ENCODE peak calls at places on chromosomes 13 and 19, in seven cellular contexts. I is activated B cell treated with CpG ODN at 0.5 μM for 24 hours, N is endothelial cell, L is IMR-90, S is fibroblast of lung, Y is tibial artery, W is tibial nerve. D is an unnamed sample.

GRCh38 chr13:54637377-54637776 is 1608.8 kb downstream of the OLFM4 start:
- DNase-seq in I (no peak), N (no peak), L (no peak), S (peak; percentile 1), Y (no peak), W (no peak), D (no peak)

GRCh38 chr13:28492527-28493367 is 2.2 kb downstream of the FLT1 start:
- DNase-seq in I (no peak), N (no peak), L (no peak), S (no peak), Y (no peak), W (no peak), D (no peak)

GRCh38 chr13:110129539-110130186 is 177.3 kb downstream of the COL4A1 start:
- DNase-seq in I (no peak), N (peak; percentile 1), L (no peak), S (no peak), Y (no peak), W (no peak), D (no peak)

GRCh38 chr13:47665041-47665440 is 336.0 kb downstream of the SUCLA2 start:
- DNase-seq in I (no peak), N (no peak), L (no peak), S (no peak), Y (no peak), W (no peak), D (no peak)

GRCh38 chr13:79481685-79482052 is 714 bp downstream of the NDFIP2 start:
- DNase-seq in I (peak; percentile 15), N (no peak), L (no peak), S (peak; percentile 24), Y (no peak), W (no peak), D (peak; percentile 19)

GRCh38 chr13:52703482-52703881 is 36.1 kb downstream of the CNMD start:
- DNase-seq in I (no peak), N (no peak), L (no peak), S (no peak), Y (no peak), W (no peak), D (no peak)

GRCh38 chr19:31534231-31534630 is 185.0 kb upstream of the TSHZ3 start:
- DNase-seq in I (no peak), N (no peak), L (no peak), S (no peak), Y (no peak), W (no peak), D (no peak)

GRCh38 chr13:38386421-38386820 is 36.8 kb downstream of the UFM1 start:
- DNase-seq in I (no peak), N (no peak), L (peak; percentile 3), S (peak; percentile 27), Y (no peak), W (no peak), D (no peak)

GRCh38 chr13:79679334-79679733 is 198.4 kb downstream of the NDFIP2 start:
- DNase-seq in I (no peak), N (peak; percentile 70), L (peak; percentile 70), S (peak; percentile 58), Y (peak; percentile 73), W (peak; percentile 86), D (peak; percentile 12)

GRCh38 chr19:38726761-38727301 is 17.4 kb downstream of the CAPN12 start:
- DNase-seq in I (no peak), N (no peak), L (no peak), S (no peak), Y (no peak), W (no peak), D (no peak)

GRCh38 chr19:18984251-18984650 is 43.2 kb upstream of the HOMER3 start:
- DNase-seq in I (no peak), N (no peak), L (no peak), S (no peak), Y (no peak), W (no peak), D (no peak)

GRCh38 chr13:110690516-110690915 is 15.4 kb downstream of the CARS2 start:
- DNase-seq in I (no peak), N (no peak), L (no peak), S (no peak), Y (no peak), W (no peak), D (no peak)

GRCh38 chr13:36850790-36851438 is 31.9 kb downstream of the RFXAP start:
- DNase-seq in I (no peak), N (peak; percentile 53), L (no peak), S (no peak), Y (no peak), W (no peak), D (no peak)

GRCh38 chr13:32098275-32098674 is 66.7 kb downstream of the FRY start:
- DNase-seq in I (no peak), N (no peak), L (no peak), S (no peak), Y (no peak), W (no peak), D (no peak)

GRCh38 chr19:4556574-4557185 is 2.8 kb downstream of the SEMA6B start:
- DNase-seq in I (no peak), N (no peak), L (no peak), S (no peak), Y (no peak), W (no peak), D (no peak)

GRCh38 chr13:75402787-75403186 is 79.2 kb downstream of the TBC1D4 start:
- DNase-seq in I (no peak), N (no peak), L (no peak), S (no peak), Y (no peak), W (no peak), D (no peak)

GRCh38 chr13:111902726-111903125 is 164.2 kb upstream of the SOX1 start:
- DNase-seq in I (no peak), N (no peak), L (no peak), S (no peak), Y (no peak), W (no peak), D (no peak)

GRCh38 chr13:85798999-85799646 is at the start of gene SLITRK6:
- DNase-seq in I (no peak), N (peak; percentile 18), L (peak; percentile 85), S (peak; percentile 84), Y (no peak), W (no peak), D (no peak)

GRCh38 chr19:50628146-50628545 is 11.5 kb downstream of the SYT3 start:
- DNase-seq in I (no peak), N (no peak), L (no peak), S (no peak), Y (no peak), W (no peak), D (peak; percentile 7)

GRCh38 chr13:53499551-53499950 is 470.9 kb downstream of the OLFM4 start:
- DNase-seq in I (no peak), N (no peak), L (no peak), S (no peak), Y (no peak), W (no peak), D (no peak)

GRCh38 chr13:20270163-20270865 is 38.2 kb upstream of the GJB6 start:
- DNase-seq in I (no peak), N (no peak), L (no peak), S (peak; percentile 50), Y (no peak), W (no peak), D (no peak)

GRCh38 chr19:42200116-42200740 is 17.2 kb downstream of the DEDD2 start:
- DNase-seq in I (no peak), N (no peak), L (no peak), S (no peak), Y (no peak), W (no peak), D (no peak)

GRCh38 chr13:73412933-73413332 is 354.1 kb downstream of the KLF5 start:
- DNase-seq in I (no peak), N (no peak), L (no peak), S (no peak), Y (no peak), W (no peak), D (no peak)

GRCh38 chr13:73422973-73423372 is 364.2 kb downstream of the KLF5 start:
- DNase-seq in I (no peak), N (no peak), L (no peak), S (no peak), Y (no peak), W (no peak), D (no peak)

GRCh38 chr13:73421310-73421912 is 362.6 kb downstream of the KLF5 start:
- DNase-seq in I (no peak), N (no peak), L (peak; percentile 68), S (peak; percentile 96), Y (no peak), W (no peak), D (no peak)

GRCh38 chr13:73416093-73416492 is 357.3 kb downstream of the KLF5 start:
- DNase-seq in I (no peak), N (no peak), L (no peak), S (peak; percentile 83), Y (no peak), W (no peak), D (no peak)

DNA sequence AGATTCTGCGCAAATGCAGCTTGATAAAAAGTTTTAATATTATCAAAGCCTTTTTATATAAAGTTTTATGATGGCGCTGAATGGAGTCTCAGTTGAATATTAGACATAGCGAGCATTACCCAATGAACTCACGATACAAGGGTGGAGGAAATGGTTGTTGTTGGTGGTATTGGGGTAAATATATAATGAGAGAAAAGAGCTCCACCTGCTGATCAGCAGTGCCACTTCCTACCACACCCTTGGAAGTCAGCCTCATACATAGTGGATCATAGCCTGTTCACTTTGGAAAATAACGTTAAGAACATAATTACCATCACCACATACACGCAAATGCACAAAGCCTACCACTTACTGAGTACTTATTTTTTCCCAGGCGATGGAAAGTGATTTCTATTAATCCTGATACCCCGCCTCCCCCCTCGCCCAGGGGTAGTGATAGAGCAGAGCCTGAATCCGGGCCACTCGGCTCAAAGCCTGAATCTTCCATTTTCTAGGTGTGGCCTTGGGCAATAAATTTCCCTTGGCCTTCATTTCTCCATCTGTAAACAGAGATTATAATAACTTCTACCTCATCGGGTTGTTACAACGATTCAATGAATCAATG is 358.3 kb downstream of the KLF5 start:
- DNase-seq in I (no peak), N (no peak), L (no peak), S (no peak), Y (no peak), W (no peak), D (peak; percentile 13)
- TF ChIP-seq CTCF in I (no peak), N (no peak), L (peak; percentile 18), S (peak; percentile 22), Y (no peak), W (no peak), D (peak; percentile 8)

DNA sequence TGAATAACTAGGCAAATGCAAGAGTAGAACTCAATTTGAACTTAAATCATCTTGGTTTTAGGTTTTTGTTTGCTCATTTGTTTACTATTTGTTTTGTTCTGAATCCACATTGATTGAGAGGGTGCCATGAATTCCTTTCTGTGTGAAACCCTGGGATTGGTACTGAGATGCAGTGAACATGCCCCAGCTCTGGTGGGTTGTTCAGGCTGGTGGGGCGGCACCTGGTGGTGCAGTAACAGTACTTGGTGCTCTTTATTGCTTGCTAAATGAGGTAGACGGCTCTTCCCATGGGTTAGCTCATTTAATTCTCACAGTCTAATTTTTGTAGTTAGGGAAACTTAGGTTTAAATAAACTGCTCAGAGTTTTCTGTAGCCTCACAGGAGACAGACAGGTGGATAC is 48.4 kb downstream of the WASF3 start:
- DNase-seq in I (no peak), N (peak; percentile 20), L (no peak), S (no peak), Y (no peak), W (no peak), D (no peak)
- TF ChIP-seq CTCF in I (no peak), N (no peak), L (no peak), S (no peak), Y (no peak), W (no peak), D (no peak)

GRCh38 chr19:51901860-51902259 is 3.0 kb downstream of the ZNF649 start:
- DNase-seq in I (no peak), N (no peak), L (no peak), S (no peak), Y (no peak), W (no peak), D (no peak)
- TF ChIP-seq CTCF in I (no peak), N (no peak), L (peak; percentile 8), S (no peak), Y (no peak), W (no peak), D (no peak)

GRCh38 chr19:16514383-16515019 is 18.3 kb downstream of the C19orf44 start:
- DNase-seq in I (no peak), N (no peak), L (no peak), S (no peak), Y (no peak), W (no peak), D (no peak)
- TF ChIP-seq CTCF in I (no peak), N (no peak), L (no peak), S (no peak), Y (no peak), W (no peak), D (no peak)

D was measured in GM10248.